ENCODE peak calls at places on chromosomes 7 and 10, in four cellular contexts. Q is left ventricle myocardium inferior, D is ovary, Z is IMR-90. U is an unnamed sample. For H3K27me3 and H3K4me1, the result is how much of the 10 kb centered on the place peaks cover.

GRCh38 chr10:77892761-77893160 is 33.8 kb downstream of the DLG5 start:
- DNase-seq in D (no peak), Z (no peak), Q (no peak), U (peak)

GRCh38 chr7:90503379-90503778 is 33.9 kb downstream of the PTTG1IP2 start:
- DNase-seq in Z (no peak), D (no peak), Q (no peak), U (no peak)

GRCh38 chr10:113053881-113054280 is 103.8 kb downstream of the TCF7L2 start:
- DNase-seq in Q (no peak), D (no peak), Z (no peak), U (no peak)

GRCh38 chr7:74302745-74303221 is 13.6 kb downstream of the CLIP2 start:
- DNase-seq in Z (no peak), Q (no peak), D (no peak), U (no peak)

GRCh38 chr7:84337386-84337785 is 142.8 kb upstream of the SEMA3A start:
- DNase-seq in Z (peak), D (no peak), Q (no peak), U (no peak)

GRCh38 chr7:16939161-16939560 is 57.4 kb upstream of the AGR3 start:
- DNase-seq in D (no peak), Z (no peak), Q (no peak), U (no peak)

GRCh38 chr10:61832866-61833481 is 68.5 kb upstream of the ARID5B start:
- DNase-seq in Q (no peak), D (no peak), Z (peak), U (no peak)

GRCh38 chr10:76309744-76310441 is 878.5 kb downstream of the LRMDA start:
- DNase-seq in Z (peak), D (no peak), Q (no peak), U (no peak)

GRCh38 chr7:51249991-51250390 is 66.6 kb downstream of the COBL start:
- DNase-seq in Z (no peak), D (no peak), Q (no peak), U (no peak)

DNA sequence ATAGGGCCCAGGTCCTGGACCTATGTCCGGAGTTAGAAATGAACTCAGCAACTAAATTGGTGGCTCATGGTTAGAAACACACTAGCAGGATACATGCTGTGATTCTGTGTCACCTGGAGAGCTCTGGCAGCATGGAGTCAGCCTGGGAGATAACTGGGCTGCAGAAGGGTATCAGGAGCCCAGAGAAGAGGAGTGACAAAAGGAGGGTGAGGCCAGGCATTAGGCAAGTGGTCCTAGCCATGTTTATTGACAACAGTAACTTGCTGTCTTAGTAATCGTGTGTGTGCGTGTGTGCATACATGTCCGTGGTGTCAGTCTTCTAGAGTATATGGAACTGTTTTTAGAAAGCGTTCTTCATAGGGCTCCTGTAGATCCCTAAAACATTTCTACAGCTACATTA is 157.5 kb upstream of the PHYHIPL start:
- DNase-seq in Q (no peak), D (no peak), Z (no peak), U (no peak)
- H3K27ac ChIP-seq in Q (no peak), D (no peak), Z (no peak), U (no peak)

GRCh38 chr7:1301054-1301811 is 68.6 kb downstream of the UNCX start:
- DNase-seq in D (no peak), Q (no peak), Z (no peak), U (no peak)

GRCh38 chr7:1300636-1301035 is 68.0 kb downstream of the UNCX start:
- DNase-seq in Q (no peak), Z (no peak), D (no peak), U (no peak)

GRCh38 chr7:1301812-1302310 is 69.2 kb downstream of the UNCX start:
- DNase-seq in D (no peak), Z (no peak), Q (no peak), U (no peak)

GRCh38 chr7:1298938-1299885 is 66.5 kb downstream of the UNCX start:
- DNase-seq in Q (no peak), D (no peak), Z (no peak), U (no peak)

GRCh38 chr7:1300206-1300605 is 67.5 kb downstream of the UNCX start:
- DNase-seq in D (no peak), Z (no peak), Q (no peak), U (no peak)
- H3K27me3 ChIP-seq in D (under half), Z (half or more), Q (half or more), U (under half)

GRCh38 chr7:44378744-44379143 is 53.4 kb upstream of the CAMK2B start:
- DNase-seq in D (no peak), Q (no peak), Z (peak), U (no peak)
- H3K4me1 ChIP-seq in D (under half), Q (under half), Z (under half), U (under half)

GRCh38 chr7:107998150-107998549 is 4.8 kb downstream of the LAMB1 start:
- DNase-seq in Z (no peak), Q (no peak), D (no peak), U (no peak)
- H3K27ac ChIP-seq in Z (no peak), Q (peak), D (no peak), U (no peak)

GRCh38 chr7:26372738-26373137 is 81.1 kb downstream of the SNX10 start:
- DNase-seq in D (no peak), Q (no peak), Z (no peak), U (no peak)
- H3K27me3 ChIP-seq in D (under half), Q (half or more), Z (under half), U (under half)

U was measured in body of pancreas.